ENCODE peak calls at places on chromosomes 4 and X, in ten cellular contexts. Y, E, T, M, P, W, V, D, B and J are unnamed samples.

GRCh38 chr4:38837849-38838248 is 18.8 kb downstream of the TLR6 start:
- DNase-seq in W (no peak), D (no peak), B (no peak), E (no peak), M (no peak), Y (no peak), T (no peak), V (no peak), P (no peak), J (no peak)

GRCh38 chrX:1546601-1547275 is 9.8 kb upstream of the P2RY8 start:
- DNase-seq in M (no peak), W (no peak), Y (no peak), E (peak), V (no peak), T (no peak), D (no peak), P (peak), B (no peak), J (no peak)

GRCh38 chr4:153522800-153523089 is 56.6 kb downstream of the TMEM131L start:
- DNase-seq in W (no peak), B (no peak), M (no peak), D (no peak), P (no peak), Y (no peak), E (peak), T (no peak), V (no peak), J (no peak)

GRCh38 chrX:3950373-3950772 is 236.9 kb upstream of the PRKX start:
- DNase-seq in W (no peak), Y (no peak), T (no peak), P (no peak), E (no peak), M (no peak), B (no peak), D (no peak), V (no peak), J (no peak)

GRCh38 chrX:124641737-124642491 is 295.6 kb downstream of the SH2D1A start:
- DNase-seq in P (no peak), Y (no peak), W (no peak), E (no peak), T (no peak), V (no peak), D (no peak), B (no peak), M (no peak), J (no peak)

GRCh38 chr4:10299601-10300000 is 157.6 kb downstream of the ZNF518B start:
- DNase-seq in Y (no peak), E (no peak), W (no peak), M (no peak), D (no peak), T (no peak), P (no peak), B (no peak), V (no peak), J (no peak)

GRCh38 chrX:153491351-153492152 is 3.2 kb upstream of the BGN start:
- DNase-seq in B (no peak), W (no peak), M (no peak), Y (no peak), P (no peak), V (no peak), D (no peak), T (no peak), E (no peak), J (no peak)

GRCh38 chr4:54228064-54228527 is 997 bp upstream of the PDGFRA start:
- DNase-seq in M (no peak), W (no peak), P (peak), V (peak), B (no peak), Y (peak), E (peak), T (no peak), D (peak), J (no peak)

GRCh38 chr4:74632634-74633033 is 161.7 kb downstream of the BTC start:
- DNase-seq in T (peak), V (no peak), W (no peak), P (no peak), D (no peak), Y (no peak), E (no peak), B (peak), M (no peak), J (no peak)

GRCh38 chrX:1384738-1385250 is 7.1 kb downstream of the SLC25A6 start:
- DNase-seq in T (no peak), B (no peak), M (no peak), E (peak), V (peak), W (no peak), D (no peak), Y (no peak), P (no peak), J (no peak)

GRCh38 chr4:157221895-157222763 is 1.6 kb downstream of the GRIA2 start:
- DNase-seq in M (no peak), D (peak), V (no peak), P (no peak), E (no peak), W (no peak), T (no peak), B (no peak), Y (no peak), J (peak)

GRCh38 chr4:152278505-152279301 is 257.2 kb downstream of the FBXW7 start:
- DNase-seq in M (no peak), D (peak), W (no peak), E (no peak), T (no peak), Y (no peak), B (no peak), P (no peak), V (peak), J (peak)

GRCh38 chr4:76407440-76408119 is 13.4 kb downstream of the CCDC158 start:
- DNase-seq in P (no peak), V (no peak), D (no peak), M (no peak), T (no peak), E (no peak), W (no peak), Y (no peak), B (no peak), J (no peak)

GRCh38 chr4:6781561-6781960 is 966 bp upstream of the KIAA0232 start:
- DNase-seq in W (no peak), E (peak), Y (no peak), B (no peak), V (no peak), T (no peak), D (no peak), P (peak), M (no peak), J (no peak)

GRCh38 chrX:129618997-129619396 is 35.8 kb downstream of the APLN start:
- DNase-seq in P (no peak), W (no peak), T (no peak), D (no peak), V (no peak), Y (no peak), B (no peak), E (no peak), M (no peak), J (no peak)

GRCh38 chr4:48079972-48080391 is 54.1 kb downstream of the TXK start:
- DNase-seq in M (no peak), Y (no peak), V (no peak), E (no peak), B (no peak), T (no peak), W (no peak), D (no peak), P (no peak), J (no peak)

GRCh38 chrX:150504399-150505186 is 63.8 kb upstream of the MTM1 start:
- DNase-seq in M (no peak), B (no peak), Y (no peak), V (no peak), W (no peak), E (no peak), D (peak), P (no peak), T (no peak), J (peak)

GRCh38 chrX:139058831-139059495 is 347.4 kb upstream of the FGF13 start:
- DNase-seq in T (no peak), W (no peak), E (no peak), B (no peak), V (no peak), D (no peak), M (no peak), Y (no peak), P (no peak), J (no peak)

GRCh38 chrX:18664947-18665346 is 7.0 kb downstream of the RS1 start:
- DNase-seq in M (no peak), T (no peak), D (no peak), Y (no peak), W (no peak), P (no peak), V (peak), B (no peak), E (no peak), J (no peak)

GRCh38 chr4:80471701-80472100 is 136.2 kb downstream of the CFAP299 start:
- DNase-seq in P (no peak), T (no peak), M (no peak), Y (no peak), D (no peak), V (peak), B (no peak), E (no peak), W (no peak), J (no peak)

GRCh38 chrX:114162068-114162735 is 421.7 kb upstream of the HTR2C start:
- DNase-seq in T (no peak), P (no peak), Y (no peak), M (no peak), B (no peak), V (no peak), W (no peak), E (no peak), D (no peak), J (no peak)

GRCh38 chrX:153865685-153866084 is 20.3 kb downstream of the L1CAM start:
- DNase-seq in T (no peak), D (no peak), M (no peak), B (no peak), V (no peak), Y (no peak), E (no peak), W (no peak), P (no peak), J (no peak)

GRCh38 chr4:6111354-6111930 is 88.9 kb downstream of the JAKMIP1 start:
- DNase-seq in D (no peak), V (no peak), E (no peak), M (no peak), W (no peak), T (no peak), P (no peak), Y (no peak), B (no peak), J (no peak)

GRCh38 chrX:13903405-13903804 is 86.5 kb upstream of the GPM6B start:
- DNase-seq in W (no peak), M (no peak), B (no peak), P (no peak), V (no peak), E (no peak), D (no peak), Y (no peak), T (no peak), J (no peak)

GRCh38 chrX:124737771-124738170 is 391.4 kb downstream of the SH2D1A start:
- DNase-seq in B (no peak), V (no peak), Y (no peak), P (no peak), T (no peak), M (no peak), W (no peak), D (no peak), E (no peak), J (no peak)

GRCh38 chrX:125202486-125203378 is 116.9 kb upstream of the TEX13C start:
- DNase-seq in P (no peak), W (no peak), V (no peak), Y (no peak), T (no peak), B (no peak), E (peak), M (no peak), D (peak), J (peak)

GRCh38 chrX:131763674-131764073 is 219.8 kb downstream of the OR13H1 start:
- DNase-seq in V (no peak), E (no peak), B (no peak), T (no peak), Y (no peak), M (no peak), P (peak), D (no peak), W (no peak), J (peak)

GRCh38 chr4:40952672-40953071 is 202.9 kb downstream of the NSUN7 start:
- DNase-seq in P (no peak), B (no peak), V (no peak), D (no peak), M (no peak), E (no peak), Y (no peak), W (no peak), T (no peak), J (no peak)

GRCh38 chrX:15914486-15914885 is 59.9 kb upstream of the AP1S2 start:
- DNase-seq in P (no peak), M (no peak), B (no peak), W (no peak), Y (no peak), D (no peak), E (no peak), V (no peak), T (no peak), J (peak)

GRCh38 chr4:80336582-80336981 is 1.1 kb downstream of the CFAP299 start:
- DNase-seq in Y (no peak), V (peak), P (no peak), B (no peak), E (no peak), W (no peak), D (peak), T (no peak), M (no peak), J (no peak)

GRCh38 chr4:132180020-132180427 is 969.1 kb upstream of the PCDH10 start:
- DNase-seq in D (no peak), T (no peak), Y (no peak), P (no peak), W (no peak), B (no peak), E (no peak), M (no peak), V (no peak), J (no peak)

GRCh38 chr4:26087108-26087507 is 173.1 kb downstream of the SMIM20 start:
- DNase-seq in D (no peak), B (no peak), M (no peak), E (no peak), P (no peak), V (no peak), T (no peak), W (no peak), Y (no peak), J (no peak)

GRCh38 chr4:13866881-13867280 is 239.4 kb upstream of the BOD1L1 start:
- DNase-seq in P (no peak), V (no peak), T (no peak), Y (no peak), W (no peak), B (no peak), M (no peak), E (no peak), D (no peak), J (no peak)

GRCh38 chr4:151407466-151408379 is 1.3 kb upstream of the FHIP1A start:
- DNase-seq in P (peak), M (no peak), E (peak), D (peak), Y (no peak), W (no peak), V (no peak), T (no peak), B (peak), J (no peak)

GRCh38 chr4:119729815-119730643 is 101.4 kb upstream of the PDE5A start:
- DNase-seq in Y (no peak), B (no peak), D (no peak), V (peak), P (no peak), E (no peak), M (no peak), T (peak), W (no peak), J (no peak)

GRCh38 chr4:22932326-22932725 is 239.6 kb downstream of the GBA3 start:
- DNase-seq in E (no peak), D (peak), W (no peak), Y (no peak), M (no peak), V (no peak), T (no peak), B (no peak), P (no peak), J (no peak)

GRCh38 chrX:45710081-45710801 is 509.6 kb upstream of the DIPK2B start:
- DNase-seq in P (no peak), T (no peak), V (no peak), E (peak), Y (no peak), W (no peak), B (no peak), D (no peak), M (no peak), J (no peak)